ENCODE peak calls at places on chromosome 6, in six cellular contexts. V is breast epithelium, S is heart left ventricle, X is gastrocnemius medialis, T is stomach, J is A549. N is an unnamed sample.

GRCh38 chr6:133568970-133569889 is 319.7 kb upstream of the TCF21 start:
- DNase-seq in V (no peak), S (peak; percentile 42), X (peak; percentile 55), T (no peak), J (peak; percentile 92), N (no peak)

GRCh38 chr6:5718231-5718947 is 288.3 kb downstream of the NRN1 start:
- DNase-seq in V (no peak), S (no peak), X (no peak), T (no peak), J (no peak), N (no peak)

GRCh38 chr6:1336246-1336843 is 24.4 kb downstream of the FOXQ1 start:
- DNase-seq in V (peak; percentile 59), S (no peak), X (no peak), T (peak; percentile 76), J (no peak), N (peak; percentile 87)

GRCh38 chr6:155247618-155248017 is 16.2 kb upstream of the CLDN20 start:
- DNase-seq in V (no peak), S (no peak), X (no peak), T (no peak), J (peak; percentile 49), N (no peak)

GRCh38 chr6:127131275-127131674 is 12.8 kb downstream of the RSPO3 start:
- DNase-seq in V (no peak), S (no peak), X (no peak), T (no peak), J (no peak), N (no peak)

GRCh38 chr6:15962449-15962764 is 166.5 kb upstream of the MYLIP start:
- DNase-seq in V (no peak), S (no peak), X (no peak), T (no peak), J (no peak), N (no peak)

GRCh38 chr6:88666906-88667305 is 296.5 kb downstream of the RNGTT start:
- DNase-seq in V (no peak), S (no peak), X (no peak), T (no peak), J (no peak), N (no peak)

GRCh38 chr6:124298682-124299081 is 495.0 kb downstream of the NKAIN2 start:
- DNase-seq in V (no peak), S (no peak), X (no peak), T (no peak), J (no peak), N (no peak)

GRCh38 chr6:136546321-136546720 is 3.9 kb downstream of the MAP7 start:
- DNase-seq in V (no peak), S (no peak), X (no peak), T (no peak), J (no peak), N (no peak)

GRCh38 chr6:102793752-102794151 is 1400.2 kb downstream of the GRIK2 start:
- DNase-seq in V (no peak), S (no peak), X (no peak), T (no peak), J (no peak), N (no peak)

GRCh38 chr6:107185570-107185969 is 70.3 kb upstream of the BEND3 start:
- DNase-seq in V (no peak), S (no peak), X (no peak), T (no peak), J (no peak), N (no peak)

GRCh38 chr6:17705428-17705777 is 1.3 kb downstream of the NUP153 start:
- DNase-seq in V (peak; percentile 55), S (peak; percentile 47), X (peak; percentile 69), T (peak; percentile 38), J (peak; percentile 57), N (peak; percentile 70)

GRCh38 chr6:147156218-147156617 is 48.0 kb upstream of the STXBP5 start:
- DNase-seq in V (no peak), S (no peak), X (no peak), T (no peak), J (no peak), N (no peak)

GRCh38 chr6:147158881-147159280 is 45.3 kb upstream of the STXBP5 start:
- DNase-seq in V (no peak), S (no peak), X (no peak), T (no peak), J (no peak), N (no peak)

GRCh38 chr6:147154454-147154853 is 49.8 kb upstream of the STXBP5 start:
- DNase-seq in V (no peak), S (no peak), X (no peak), T (no peak), J (no peak), N (no peak)

GRCh38 chr6:147157930-147158329 is 46.3 kb upstream of the STXBP5 start:
- DNase-seq in V (no peak), S (no peak), X (no peak), T (no peak), J (no peak), N (no peak)

GRCh38 chr6:147156799-147157382 is 47.3 kb upstream of the STXBP5 start:
- DNase-seq in V (no peak), S (no peak), X (no peak), T (no peak), J (no peak), N (no peak)
- H3K4me3 ChIP-seq in V (no peak overlapping the region), S (no peak overlapping the region), X (no peak overlapping the region), T (no peak overlapping the region), J (no peak overlapping the region), N (no peak overlapping the region)

GRCh38 chr6:13681305-13682061 is 30.2 kb downstream of the RANBP9 start:
- DNase-seq in V (no peak), S (no peak), X (no peak), T (no peak), J (no peak), N (no peak)
- TF ChIP-seq POLR2A in V (no peak), S (no peak), X (no peak), T (no peak), J (no peak), N (no peak)

DNA sequence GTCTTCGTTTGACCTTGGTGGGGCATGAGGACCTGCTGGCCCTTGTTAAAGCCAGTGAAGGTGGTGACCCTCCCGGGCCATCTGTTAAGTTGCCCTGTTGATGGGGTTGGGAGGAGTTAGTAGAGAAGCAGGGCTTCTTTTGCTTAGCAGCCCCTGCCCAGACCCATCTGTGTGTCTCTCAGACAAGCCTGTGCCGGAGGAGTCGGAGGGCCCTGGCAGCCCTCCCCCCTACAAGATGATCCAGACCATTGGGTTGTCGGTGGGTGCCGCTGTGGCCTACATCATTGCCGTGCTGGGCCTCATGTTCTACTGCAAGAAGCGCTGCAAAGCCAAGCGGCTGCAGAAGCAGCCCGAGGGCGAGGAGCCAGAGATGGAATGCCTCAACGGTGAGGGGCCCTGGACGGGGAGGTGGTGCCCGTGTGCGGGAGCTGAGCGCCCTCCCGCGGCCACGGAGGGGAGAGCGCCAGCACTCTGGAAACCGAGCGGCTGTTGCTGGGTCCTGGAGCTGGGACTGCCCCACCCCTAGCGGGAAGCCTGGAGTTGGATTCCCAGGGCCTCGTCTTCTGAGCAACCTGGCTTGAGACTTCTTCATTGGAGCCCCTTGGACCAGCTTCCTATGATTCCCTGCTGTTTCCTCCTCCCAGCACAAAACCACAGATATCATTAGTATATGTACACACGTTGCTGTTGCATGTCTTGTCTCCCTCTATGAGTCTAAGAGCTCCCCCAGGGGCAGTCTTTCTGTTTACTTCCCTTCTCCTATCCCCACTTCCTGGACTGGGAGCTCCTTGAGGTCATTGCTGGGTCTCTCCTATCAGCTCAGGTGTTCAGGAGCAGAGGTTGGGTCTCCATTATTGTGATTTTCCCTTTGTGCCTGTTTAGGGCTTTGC is 27.6 kb upstream of the SRF start:
- DNase-seq in V (peak; percentile 83), S (peak; percentile 90), X (peak; percentile 80), T (peak; percentile 90), J (peak; percentile 78), N (peak; percentile 87)
- H3K4me3 ChIP-seq in V (peak overlapping the region; percentile 3), S (no peak overlapping the region), X (no peak overlapping the region), T (no peak overlapping the region), J (no peak overlapping the region), N (no peak overlapping the region)

GRCh38 chr6:7242835-7243187 is 70.2 kb downstream of the SSR1 start:
- DNase-seq in V (no peak), S (no peak), X (no peak), T (no peak), J (no peak), N (no peak)
- TF ChIP-seq POLR2A in V (no peak), S (no peak), X (no peak), T (no peak), J (no peak), N (no peak)

GRCh38 chr6:32814145-32814544 is 2.7 kb downstream of the HLA-DOB start:
- DNase-seq in V (no peak), S (no peak), X (no peak), T (no peak), J (no peak), N (no peak)

GRCh38 chr6:32815996-32816395 is 806 bp downstream of the HLA-DOB start:
- DNase-seq in V (no peak), S (no peak), X (no peak), T (no peak), J (no peak), N (no peak)

GRCh38 chr6:32816746-32817204 is at the start of gene HLA-DOB:
- DNase-seq in V (peak; percentile 67), S (no peak), X (no peak), T (no peak), J (no peak), N (no peak)

GRCh38 chr6:32818867-32819266 is 2.1 kb upstream of the HLA-DOB start:
- DNase-seq in V (no peak), S (no peak), X (no peak), T (no peak), J (no peak), N (no peak)

GRCh38 chr6:32815115-32815514 is 1.7 kb downstream of the HLA-DOB start:
- DNase-seq in V (no peak), S (no peak), X (no peak), T (no peak), J (no peak), N (no peak)
- H3K4me3 ChIP-seq in V (peak overlapping the region; percentile 7), S (no peak overlapping the region), X (no peak overlapping the region), T (no peak overlapping the region), J (no peak overlapping the region), N (no peak overlapping the region)

DNA sequence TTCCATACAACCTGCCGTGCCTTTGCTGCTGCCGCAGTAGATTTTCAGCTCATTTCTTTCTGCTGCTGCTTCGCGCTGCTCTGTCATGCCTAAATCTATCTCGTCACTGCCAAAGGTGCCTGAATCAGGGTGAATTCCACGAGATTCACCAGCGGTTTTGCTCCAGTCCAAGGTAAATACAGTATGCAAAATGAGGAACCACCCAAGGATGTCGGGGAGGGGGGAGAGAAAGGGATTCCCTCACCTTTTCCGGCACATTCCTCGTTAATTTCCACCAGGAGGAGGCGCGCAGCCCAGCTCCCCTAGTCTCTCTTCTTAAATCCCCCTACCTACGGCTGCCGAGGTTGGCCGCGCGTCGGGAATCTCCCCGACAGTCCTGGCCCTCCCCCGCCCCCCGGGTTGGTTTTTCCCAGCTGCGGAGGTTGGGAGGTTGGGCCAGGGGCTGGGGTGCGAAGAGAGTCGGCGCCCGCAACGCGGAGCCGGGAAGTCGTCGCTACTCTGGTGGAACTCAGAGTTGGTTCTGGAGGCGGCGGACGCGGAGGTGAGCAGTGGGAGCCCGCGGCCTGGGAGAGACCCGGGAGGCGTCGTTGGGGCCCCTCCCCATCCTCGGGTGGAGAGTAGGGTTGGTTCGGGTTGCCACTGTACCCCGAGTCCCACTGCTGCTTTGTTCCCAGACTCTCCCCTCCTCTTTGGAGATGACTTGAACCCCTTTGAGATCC is at the start of gene TPBG:
- DNase-seq in V (peak; percentile 24), S (peak; percentile 45), X (no peak), T (peak; percentile 58), J (peak; percentile 46), N (peak; percentile 54)
- TF ChIP-seq POLR2A in V (peak; percentile 67), S (no peak), X (no peak), T (no peak), J (peak; percentile 70), N (peak; percentile 65)